ENCODE peak calls at places on chromosome 17, in five cellular contexts. H is BJ, F is nephron progenitor cell, S is osteoblast, R is lower leg skin. I is an unnamed sample.

GRCh38 chr17:37562016-37562745 is 47.0 kb downstream of the SYNRG start:
- DNase-seq in H (no peak), F (no peak), S (no peak), R (no peak), I (no peak)

GRCh38 chr17:66310528-66311148 is 8.2 kb downstream of the PRKCA start:
- DNase-seq in H (no peak), F (no peak), S (no peak), R (no peak), I (no peak)

GRCh38 chr17:83202002-83203000 is 122.9 kb downstream of the METRNL start:
- DNase-seq in H (no peak), F (peak), S (peak), R (peak), I (no peak)

GRCh38 chr17:47717845-47718621 is 15.0 kb upstream of the TBX21 start:
- DNase-seq in H (no peak), F (no peak), S (no peak), R (no peak), I (no peak)

GRCh38 chr17:58528443-58528842 is 14.0 kb upstream of the MTMR4 start:
- DNase-seq in H (no peak), F (no peak), S (no peak), R (no peak), I (no peak)

GRCh38 chr17:80878876-80879722 is 112.5 kb upstream of the CHMP6 start:
- DNase-seq in H (no peak), F (no peak), S (peak), R (no peak), I (no peak)

GRCh38 chr17:55441544-55441943 is 19.9 kb upstream of the MMD start:
- DNase-seq in H (no peak), F (no peak), S (no peak), R (no peak), I (no peak)

GRCh38 chr17:64399071-64399766 is 8.6 kb upstream of the PECAM1 start:
- DNase-seq in H (no peak), F (no peak), S (no peak), R (no peak), I (no peak)

GRCh38 chr17:2797632-2798031 is 1.4 kb downstream of the RAP1GAP2 start:
- DNase-seq in H (no peak), F (no peak), S (peak), R (no peak), I (no peak)

GRCh38 chr17:64983708-64984107 is 64.4 kb upstream of the LRRC37A3 start:
- DNase-seq in H (no peak), F (no peak), S (no peak), R (no peak), I (no peak)

GRCh38 chr17:67157732-67158639 is 87.0 kb downstream of the HELZ start:
- DNase-seq in H (no peak), F (no peak), S (peak), R (no peak), I (no peak)

GRCh38 chr17:6408271-6408670 is 26.6 kb downstream of the AIPL1 start:
- DNase-seq in H (no peak), F (no peak), S (no peak), R (no peak), I (no peak)

GRCh38 chr17:56744721-56745120 is 89.0 kb downstream of the C17orf67 start:
- DNase-seq in H (no peak), F (no peak), S (no peak), R (no peak), I (no peak)

GRCh38 chr17:50036455-50037320 is 19.2 kb upstream of the ITGA3 start:
- DNase-seq in H (no peak), F (no peak), S (no peak), R (no peak), I (no peak)

GRCh38 chr17:48546187-48546923 is 1.4 kb upstream of the HOXB2 start:
- DNase-seq in H (no peak), F (peak), S (no peak), R (no peak), I (no peak)

GRCh38 chr17:67359960-67360817 is 6.2 kb downstream of the PSMD12 start:
- DNase-seq in H (no peak), F (no peak), S (peak), R (no peak), I (peak)

GRCh38 chr17:17384961-17385360 is 81.8 kb downstream of the NT5M start:
- DNase-seq in H (no peak), F (no peak), S (peak), R (no peak), I (no peak)

GRCh38 chr17:51322390-51323029 is 62.2 kb downstream of the UTP18 start:
- DNase-seq in H (no peak), F (no peak), S (no peak), R (no peak), I (peak)

GRCh38 chr17:82933006-82933310 is 93.1 kb upstream of the ZNF750 start:
- DNase-seq in H (no peak), F (no peak), S (no peak), R (no peak), I (no peak)

DNA sequence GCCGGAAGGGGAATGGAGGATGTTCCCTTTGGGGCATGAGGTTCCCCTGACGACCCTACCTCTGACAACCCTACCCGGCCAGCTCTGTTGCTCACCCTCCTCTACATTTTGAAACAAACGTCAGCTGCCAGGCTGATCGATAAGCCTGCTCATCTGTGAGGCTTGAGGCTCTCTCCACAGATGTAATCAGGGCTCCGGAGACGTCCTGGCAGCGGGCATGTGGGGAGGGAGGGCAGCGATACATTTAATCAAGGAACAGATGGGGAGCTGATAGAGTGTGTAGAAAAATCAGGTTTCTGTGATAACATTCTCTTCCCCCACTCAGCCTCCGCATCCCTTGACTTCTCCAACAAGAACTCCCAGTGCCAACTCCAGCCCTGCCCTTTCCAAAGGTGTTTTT is 212.3 kb upstream of the SDK2 start:
- DNase-seq in H (no peak), F (no peak), S (no peak), R (no peak), I (no peak)
- TF ChIP-seq CTCF in H (no peak), F (no peak), S (no peak), R (no peak), I (no peak)

GRCh38 chr17:40301315-40301714 is 7.7 kb upstream of the RARA start:
- DNase-seq in H (no peak), F (no peak), S (no peak), R (no peak), I (peak)
- TF ChIP-seq CTCF in H (peak), F (peak), S (no peak), R (no peak), I (peak)

DNA sequence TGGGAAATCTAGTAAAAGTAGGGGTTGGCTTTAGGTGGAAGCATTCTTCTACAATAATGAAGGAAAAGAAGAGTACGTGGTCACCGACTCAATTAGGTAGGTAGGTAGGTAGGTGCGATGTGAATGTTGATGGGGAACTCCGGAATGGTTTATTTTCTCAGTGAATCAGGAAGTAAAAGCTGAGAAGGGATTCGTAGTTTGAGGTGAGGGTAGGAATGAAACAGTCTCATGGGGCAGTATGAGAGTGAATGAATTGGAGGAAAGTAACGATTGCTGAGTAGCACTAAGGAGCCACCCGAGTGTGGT is 13.9 kb downstream of the PER1 start:
- DNase-seq in H (no peak), F (no peak), S (no peak), R (no peak), I (no peak)
- TF ChIP-seq CTCF in H (no peak), F (no peak), S (no peak), R (no peak), I (no peak)

DNA sequence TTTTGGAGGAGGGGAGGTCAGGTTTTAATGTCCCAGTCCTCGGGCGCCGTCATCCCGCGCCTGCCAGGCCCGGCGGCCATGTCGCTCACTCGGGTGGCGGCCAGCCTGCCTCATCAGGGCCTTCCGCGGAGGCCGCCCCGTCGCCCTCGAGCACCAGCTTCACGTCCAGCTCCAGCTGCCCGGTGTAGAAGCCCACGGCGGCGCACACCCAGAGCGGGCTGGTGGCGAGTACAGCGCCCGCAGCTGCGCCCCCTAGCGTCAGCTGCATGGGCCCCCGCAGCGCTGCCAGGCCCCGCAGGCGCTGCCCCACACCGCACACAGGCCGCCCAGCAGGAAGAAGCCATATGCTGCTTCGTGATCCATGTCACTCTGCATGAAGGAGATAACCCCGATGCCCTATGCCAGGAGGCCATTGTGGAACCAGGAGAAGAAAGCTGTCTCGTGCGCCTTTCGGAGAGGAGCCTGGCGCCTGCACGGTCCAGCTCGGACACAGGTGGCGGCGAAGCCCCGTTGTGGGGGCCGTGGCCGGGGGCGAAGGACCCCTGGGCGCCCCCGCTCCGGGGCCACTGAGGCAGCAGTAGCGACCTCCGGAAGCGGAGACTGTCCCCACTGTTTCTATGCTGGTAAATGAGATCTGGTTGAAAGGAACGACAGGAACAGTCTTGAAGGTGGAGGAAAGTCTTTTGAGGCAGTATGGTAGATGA is 9.6 kb downstream of the AP2B1 start:
- DNase-seq in H (no peak), F (peak), S (no peak), R (no peak), I (no peak)
- TF ChIP-seq CTCF in H (no peak), F (peak), S (no peak), R (no peak), I (no peak)

GRCh38 chr17:4605826-4606225 is 21.5 kb downstream of the SMTNL2 start:
- DNase-seq in H (no peak), F (no peak), S (peak), R (no peak), I (no peak)
- TF ChIP-seq CTCF in H (no peak), F (no peak), S (no peak), R (no peak), I (no peak)

I was measured in Calu3.